ENCODE peak calls at places on chromosomes 3 and 15, in ten cellular contexts. One of them, this sample, is unnamed.

GRCh38 chr15:100256096-100256984 is 85.4 kb downstream of the ADAMTS17 start:
- DNase-seq in iPS DF 6.9: no peak
- DNase-seq in transverse colon: no peak
- DNase-seq in colonic mucosa: no peak
- DNase-seq in CD8-positive, alpha-beta memory T cell: no peak
- DNase-seq in coronary artery: peak
- DNase-seq in caudate nucleus: no peak
- DNase-seq in aorta: peak
- DNase-seq in PC-3: no peak
- DNase-seq in ascending aorta: peak
- DNase-seq in this sample: no peak

GRCh38 chr3:115806501-115806900 is 183.2 kb downstream of the GAP43 start:
- DNase-seq in CD8-positive, alpha-beta memory T cell: no peak
- DNase-seq in coronary artery: no peak
- DNase-seq in colonic mucosa: no peak
- DNase-seq in iPS DF 6.9: no peak
- DNase-seq in transverse colon: no peak
- DNase-seq in aorta: no peak
- DNase-seq in ascending aorta: no peak
- DNase-seq in PC-3: no peak
- DNase-seq in caudate nucleus: no peak
- DNase-seq in this sample: no peak

GRCh38 chr3:9213019-9213646 is 36.3 kb downstream of the SRGAP3 start:
- DNase-seq in iPS DF 6.9: no peak
- DNase-seq in ascending aorta: no peak
- DNase-seq in aorta: no peak
- DNase-seq in PC-3: peak
- DNase-seq in CD8-positive, alpha-beta memory T cell: no peak
- DNase-seq in transverse colon: no peak
- DNase-seq in colonic mucosa: no peak
- DNase-seq in coronary artery: no peak
- DNase-seq in caudate nucleus: no peak
- DNase-seq in this sample: no peak

GRCh38 chr3:11045536-11045935 is 53.0 kb downstream of the SLC6A1 start:
- DNase-seq in caudate nucleus: no peak
- DNase-seq in colonic mucosa: no peak
- DNase-seq in ascending aorta: no peak
- DNase-seq in iPS DF 6.9: no peak
- DNase-seq in aorta: peak
- DNase-seq in CD8-positive, alpha-beta memory T cell: no peak
- DNase-seq in transverse colon: no peak
- DNase-seq in coronary artery: no peak
- DNase-seq in PC-3: no peak
- DNase-seq in this sample: no peak

GRCh38 chr15:77866596-77867125 is 210.8 kb downstream of the TBC1D2B start:
- DNase-seq in CD8-positive, alpha-beta memory T cell: no peak
- DNase-seq in colonic mucosa: no peak
- DNase-seq in iPS DF 6.9: no peak
- DNase-seq in transverse colon: no peak
- DNase-seq in coronary artery: peak
- DNase-seq in PC-3: no peak
- DNase-seq in ascending aorta: peak
- DNase-seq in aorta: peak
- DNase-seq in caudate nucleus: no peak
- DNase-seq in this sample: no peak

GRCh38 chr3:126270145-126270811 is 86.9 kb downstream of the KLF15 start:
- DNase-seq in ascending aorta: peak
- DNase-seq in colonic mucosa: peak
- DNase-seq in transverse colon: peak
- DNase-seq in aorta: peak
- DNase-seq in coronary artery: peak
- DNase-seq in caudate nucleus: peak
- DNase-seq in PC-3: no peak
- DNase-seq in iPS DF 6.9: no peak
- DNase-seq in CD8-positive, alpha-beta memory T cell: no peak
- DNase-seq in this sample: no peak

GRCh38 chr15:65028338-65028737 is 1.1 kb downstream of the MTFMT start:
- DNase-seq in ascending aorta: no peak
- DNase-seq in transverse colon: no peak
- DNase-seq in aorta: no peak
- DNase-seq in colonic mucosa: peak
- DNase-seq in iPS DF 6.9: no peak
- DNase-seq in coronary artery: no peak
- DNase-seq in CD8-positive, alpha-beta memory T cell: no peak
- DNase-seq in caudate nucleus: no peak
- DNase-seq in PC-3: no peak
- DNase-seq in this sample: no peak

GRCh38 chr3:36859494-36859893 is 85.4 kb downstream of the TRANK1 start:
- DNase-seq in aorta: no peak
- DNase-seq in caudate nucleus: peak
- DNase-seq in ascending aorta: no peak
- DNase-seq in colonic mucosa: no peak
- DNase-seq in coronary artery: no peak
- DNase-seq in iPS DF 6.9: no peak
- DNase-seq in PC-3: no peak
- DNase-seq in transverse colon: no peak
- DNase-seq in CD8-positive, alpha-beta memory T cell: no peak
- DNase-seq in this sample: no peak

GRCh38 chr3:60829058-60829457 is 422.2 kb downstream of the FHIT start:
- DNase-seq in aorta: no peak
- DNase-seq in PC-3: peak
- DNase-seq in CD8-positive, alpha-beta memory T cell: no peak
- DNase-seq in colonic mucosa: no peak
- DNase-seq in caudate nucleus: no peak
- DNase-seq in ascending aorta: no peak
- DNase-seq in coronary artery: no peak
- DNase-seq in iPS DF 6.9: no peak
- DNase-seq in transverse colon: no peak
- DNase-seq in this sample: no peak

GRCh38 chr15:88080616-88081015 is 175.9 kb downstream of the NTRK3 start:
- DNase-seq in PC-3: no peak
- DNase-seq in CD8-positive, alpha-beta memory T cell: no peak
- DNase-seq in caudate nucleus: no peak
- DNase-seq in coronary artery: no peak
- DNase-seq in transverse colon: no peak
- DNase-seq in colonic mucosa: no peak
- DNase-seq in ascending aorta: no peak
- DNase-seq in aorta: no peak
- DNase-seq in iPS DF 6.9: no peak
- DNase-seq in this sample: no peak

GRCh38 chr3:15860014-15860934 is 62.5 kb upstream of the ANKRD28 start:
- DNase-seq in PC-3: peak
- DNase-seq in CD8-positive, alpha-beta memory T cell: no peak
- DNase-seq in colonic mucosa: peak
- DNase-seq in iPS DF 6.9: no peak
- DNase-seq in coronary artery: peak
- DNase-seq in ascending aorta: peak
- DNase-seq in transverse colon: peak
- DNase-seq in aorta: peak
- DNase-seq in caudate nucleus: peak
- DNase-seq in this sample: no peak

GRCh38 chr15:99344639-99345038 is 93.4 kb downstream of the LRRC28 start:
- DNase-seq in CD8-positive, alpha-beta memory T cell: no peak
- DNase-seq in caudate nucleus: no peak
- DNase-seq in aorta: no peak
- DNase-seq in ascending aorta: no peak
- DNase-seq in coronary artery: no peak
- DNase-seq in iPS DF 6.9: no peak
- DNase-seq in colonic mucosa: no peak
- DNase-seq in transverse colon: no peak
- DNase-seq in PC-3: no peak
- DNase-seq in this sample: no peak

GRCh38 chr15:93987068-93987467 is 244.3 kb upstream of the MCTP2 start:
- DNase-seq in caudate nucleus: no peak
- DNase-seq in colonic mucosa: no peak
- DNase-seq in transverse colon: no peak
- DNase-seq in aorta: no peak
- DNase-seq in iPS DF 6.9: no peak
- DNase-seq in PC-3: no peak
- DNase-seq in ascending aorta: no peak
- DNase-seq in CD8-positive, alpha-beta memory T cell: no peak
- DNase-seq in coronary artery: no peak
- DNase-seq in this sample: no peak

DNA sequence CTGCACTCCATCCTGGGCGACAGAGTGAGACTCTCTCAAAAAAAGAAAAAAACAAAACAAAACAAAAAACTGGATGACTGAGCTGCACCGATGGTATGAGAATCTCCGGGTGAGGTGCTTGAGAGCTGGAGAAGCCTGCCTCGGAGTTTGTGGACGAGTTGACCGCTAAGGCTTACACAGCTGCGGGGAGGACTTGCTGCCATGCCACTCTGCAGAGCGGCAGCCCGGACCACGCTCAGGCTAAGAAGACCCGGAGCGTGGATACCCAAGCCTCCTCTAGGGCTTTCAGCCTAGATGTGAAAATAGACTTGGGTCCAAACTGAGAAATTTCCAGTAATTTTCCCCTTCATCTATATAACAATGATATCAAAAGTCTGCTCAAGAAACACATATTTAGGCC is 16.0 kb downstream of the NRROS start:
- DNase-seq in CD8-positive, alpha-beta memory T cell: no peak
- DNase-seq in iPS DF 6.9: no peak
- DNase-seq in caudate nucleus: no peak
- DNase-seq in aorta: no peak
- DNase-seq in ascending aorta: no peak
- DNase-seq in colonic mucosa: no peak
- DNase-seq in PC-3: no peak
- DNase-seq in transverse colon: no peak
- DNase-seq in coronary artery: no peak
- DNase-seq in this sample: no peak
- H3K27ac ChIP-seq in CD8-positive, alpha-beta memory T cell: no peak
- H3K27ac ChIP-seq in iPS DF 6.9: no peak
- H3K27ac ChIP-seq in caudate nucleus: no peak
- H3K27ac ChIP-seq in aorta: no peak
- H3K27ac ChIP-seq in ascending aorta: no peak
- H3K27ac ChIP-seq in colonic mucosa: no peak
- H3K27ac ChIP-seq in PC-3: no peak
- H3K27ac ChIP-seq in transverse colon: no peak
- H3K27ac ChIP-seq in coronary artery: no peak
- H3K27ac ChIP-seq in this sample: no peak

DNA sequence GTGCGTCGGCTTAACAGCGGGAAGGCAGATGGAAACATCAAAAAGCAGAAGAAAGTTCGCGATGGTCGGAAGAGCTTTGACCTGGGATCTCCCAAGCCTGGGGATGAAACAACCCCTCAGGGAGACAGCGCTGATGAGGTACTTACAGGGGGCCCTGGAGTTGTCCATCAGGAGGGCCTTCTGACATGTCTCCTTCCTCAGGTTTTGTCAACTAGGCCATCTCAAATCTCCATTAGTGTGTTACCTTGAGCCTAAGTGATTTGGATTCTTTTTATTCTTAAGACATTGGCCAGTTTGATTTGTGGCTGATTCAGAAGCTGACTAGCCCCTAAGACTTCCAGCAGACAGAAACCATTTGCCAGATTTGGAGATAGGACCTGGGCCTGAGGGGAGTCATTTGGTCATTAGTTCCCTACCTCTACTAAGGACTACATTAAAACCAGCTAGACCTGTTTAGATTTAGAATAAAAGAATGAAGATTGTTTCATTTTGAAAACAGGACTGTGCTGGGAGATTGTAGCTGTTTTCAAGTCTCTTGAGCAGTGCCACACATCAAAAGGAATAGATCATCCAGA is 97.6 kb upstream of the UMPS start:
- DNase-seq in caudate nucleus: no peak
- DNase-seq in ascending aorta: no peak
- DNase-seq in PC-3: peak
- DNase-seq in aorta: no peak
- DNase-seq in iPS DF 6.9: no peak
- DNase-seq in CD8-positive, alpha-beta memory T cell: no peak
- DNase-seq in transverse colon: no peak
- DNase-seq in colonic mucosa: no peak
- DNase-seq in coronary artery: no peak
- DNase-seq in this sample: no peak
- H3K27ac ChIP-seq in caudate nucleus: no peak
- H3K27ac ChIP-seq in ascending aorta: no peak
- H3K27ac ChIP-seq in PC-3: no peak
- H3K27ac ChIP-seq in aorta: no peak
- H3K27ac ChIP-seq in iPS DF 6.9: no peak
- H3K27ac ChIP-seq in CD8-positive, alpha-beta memory T cell: no peak
- H3K27ac ChIP-seq in transverse colon: no peak
- H3K27ac ChIP-seq in colonic mucosa: no peak
- H3K27ac ChIP-seq in coronary artery: no peak
- H3K27ac ChIP-seq in this sample: no peak

GRCh38 chr3:197495999-197496745 is 59.6 kb downstream of the BDH1 start:
- DNase-seq in colonic mucosa: no peak
- DNase-seq in ascending aorta: no peak
- DNase-seq in PC-3: no peak
- DNase-seq in CD8-positive, alpha-beta memory T cell: no peak
- DNase-seq in transverse colon: no peak
- DNase-seq in aorta: no peak
- DNase-seq in caudate nucleus: no peak
- DNase-seq in iPS DF 6.9: no peak
- DNase-seq in coronary artery: no peak
- DNase-seq in this sample: no peak
- H3K27ac ChIP-seq in colonic mucosa: no peak
- H3K27ac ChIP-seq in ascending aorta: peak
- H3K27ac ChIP-seq in PC-3: no peak
- H3K27ac ChIP-seq in CD8-positive, alpha-beta memory T cell: no peak
- H3K27ac ChIP-seq in transverse colon: no peak
- H3K27ac ChIP-seq in aorta: no peak
- H3K27ac ChIP-seq in caudate nucleus: no peak
- H3K27ac ChIP-seq in iPS DF 6.9: no peak
- H3K27ac ChIP-seq in coronary artery: peak
- H3K27ac ChIP-seq in this sample: peak

GRCh38 chr15:57639306-57639705 is 47.6 kb downstream of the MYZAP start:
- DNase-seq in iPS DF 6.9: no peak
- DNase-seq in CD8-positive, alpha-beta memory T cell: no peak
- DNase-seq in aorta: no peak
- DNase-seq in PC-3: no peak
- DNase-seq in transverse colon: no peak
- DNase-seq in ascending aorta: no peak
- DNase-seq in caudate nucleus: no peak
- DNase-seq in colonic mucosa: no peak
- DNase-seq in coronary artery: no peak
- DNase-seq in this sample: no peak

GRCh38 chr15:57635300-57635944 is 43.7 kb downstream of the MYZAP start:
- DNase-seq in CD8-positive, alpha-beta memory T cell: no peak
- DNase-seq in caudate nucleus: no peak
- DNase-seq in PC-3: no peak
- DNase-seq in iPS DF 6.9: no peak
- DNase-seq in ascending aorta: no peak
- DNase-seq in transverse colon: peak
- DNase-seq in coronary artery: no peak
- DNase-seq in colonic mucosa: no peak
- DNase-seq in aorta: no peak
- DNase-seq in this sample: no peak

GRCh38 chr15:57646057-57646456 is 54.4 kb downstream of the MYZAP start:
- DNase-seq in ascending aorta: no peak
- DNase-seq in transverse colon: no peak
- DNase-seq in CD8-positive, alpha-beta memory T cell: no peak
- DNase-seq in aorta: no peak
- DNase-seq in colonic mucosa: no peak
- DNase-seq in caudate nucleus: no peak
- DNase-seq in coronary artery: no peak
- DNase-seq in iPS DF 6.9: no peak
- DNase-seq in PC-3: no peak
- DNase-seq in this sample: no peak

GRCh38 chr15:57637836-57638235 is 46.1 kb downstream of the MYZAP start:
- DNase-seq in colonic mucosa: no peak
- DNase-seq in CD8-positive, alpha-beta memory T cell: no peak
- DNase-seq in coronary artery: no peak
- DNase-seq in aorta: no peak
- DNase-seq in PC-3: no peak
- DNase-seq in caudate nucleus: no peak
- DNase-seq in transverse colon: no peak
- DNase-seq in iPS DF 6.9: no peak
- DNase-seq in ascending aorta: no peak
- DNase-seq in this sample: no peak

GRCh38 chr15:57640935-57641682 is 49.4 kb downstream of the MYZAP start:
- DNase-seq in colonic mucosa: no peak
- DNase-seq in coronary artery: no peak
- DNase-seq in iPS DF 6.9: no peak
- DNase-seq in PC-3: peak
- DNase-seq in caudate nucleus: peak
- DNase-seq in aorta: no peak
- DNase-seq in transverse colon: no peak
- DNase-seq in CD8-positive, alpha-beta memory T cell: no peak
- DNase-seq in ascending aorta: no peak
- DNase-seq in this sample: no peak
- H3K27ac ChIP-seq in colonic mucosa: no peak
- H3K27ac ChIP-seq in coronary artery: no peak
- H3K27ac ChIP-seq in iPS DF 6.9: no peak
- H3K27ac ChIP-seq in PC-3: no peak
- H3K27ac ChIP-seq in caudate nucleus: no peak
- H3K27ac ChIP-seq in aorta: no peak
- H3K27ac ChIP-seq in transverse colon: no peak
- H3K27ac ChIP-seq in CD8-positive, alpha-beta memory T cell: no peak
- H3K27ac ChIP-seq in ascending aorta: no peak
- H3K27ac ChIP-seq in this sample: no peak

This sample was measured in epithelial cell of prostate.